ENCODE peak calls at places on chromosome 12, in five cellular contexts. O, G, J, L and A are unnamed samples.

GRCh38 chr12:92602930-92603623 is 99.7 kb upstream of the PLEKHG7 start:
- DNase-seq in O (no peak), G (no peak), J (no peak), L (peak), A (no peak)

GRCh38 chr12:105995986-105996385 is 142.8 kb downstream of the NUAK1 start:
- DNase-seq in O (no peak), G (no peak), J (no peak), L (peak), A (no peak)

GRCh38 chr12:18250313-18250916 is 10.9 kb upstream of the PIK3C2G start:
- DNase-seq in O (peak), G (no peak), J (peak), L (peak), A (peak)

GRCh38 chr12:66059670-66060069 is 70.9 kb downstream of the LLPH start:
- DNase-seq in O (no peak), G (no peak), J (no peak), L (no peak), A (no peak)

GRCh38 chr12:62438098-62438692 is 28.4 kb upstream of the MON2 start:
- DNase-seq in O (peak), G (no peak), J (no peak), L (peak), A (no peak)

GRCh38 chr12:119589087-119589486 is 4.5 kb upstream of the TMEM233 start:
- DNase-seq in O (no peak), G (no peak), J (peak), L (peak), A (no peak)

GRCh38 chr12:26239508-26240328 is 44.3 kb downstream of the SSPN start:
- DNase-seq in O (no peak), G (no peak), J (peak), L (peak), A (peak)

GRCh38 chr12:53569174-53569557 is 57.0 kb downstream of the ATF7 start:
- DNase-seq in O (no peak), G (no peak), J (peak), L (peak), A (no peak)

GRCh38 chr12:113130457-113131135 is 5.0 kb downstream of the RASAL1 start:
- DNase-seq in O (peak), G (no peak), J (no peak), L (no peak), A (no peak)

GRCh38 chr12:45547822-45548221 is 181.7 kb upstream of the ARID2 start:
- DNase-seq in O (no peak), G (no peak), J (no peak), L (peak), A (no peak)

GRCh38 chr12:105803292-105803691 is 335.5 kb downstream of the NUAK1 start:
- DNase-seq in O (no peak), G (no peak), J (no peak), L (peak), A (no peak)

GRCh38 chr12:112932485-112933151 is 5.7 kb upstream of the OAS3 start:
- DNase-seq in O (peak), G (no peak), J (no peak), L (no peak), A (no peak)